ENCODE peak calls at places on chromosomes 6 and 20, in nine cellular contexts. One of them, this sample, is unnamed.

GRCh38 chr6:110560239-110561015 is 84.0 kb upstream of the SLC22A16 start:
- DNase-seq in A549: no peak
- DNase-seq in left ventricle myocardium superior: no peak
- DNase-seq in stimulated activated CD4-positive, alpha-beta T cell treated with anti-CD3 and anti-CD28 coated beads, Interleukin-4, amount 100 ng/mL, for 48 hours: no peak
- DNase-seq in lung: no peak
- DNase-seq in SW480: no peak
- DNase-seq in KG1: peak
- DNase-seq in NCI-H2081: no peak
- DNase-seq in amygdala: no peak
- DNase-seq in this sample: no peak

GRCh38 chr6:78268591-78268990 is 598.8 kb upstream of the IRAK1BP1 start:
- DNase-seq in A549: no peak
- DNase-seq in left ventricle myocardium superior: no peak
- DNase-seq in stimulated activated CD4-positive, alpha-beta T cell treated with anti-CD3 and anti-CD28 coated beads, Interleukin-4, amount 100 ng/mL, for 48 hours: no peak
- DNase-seq in lung: no peak
- DNase-seq in SW480: no peak
- DNase-seq in KG1: no peak
- DNase-seq in NCI-H2081: no peak
- DNase-seq in amygdala: no peak
- DNase-seq in this sample: no peak

GRCh38 chr6:38375341-38375740 is 264.4 kb downstream of the BTBD9 start:
- DNase-seq in A549: no peak
- DNase-seq in left ventricle myocardium superior: no peak
- DNase-seq in stimulated activated CD4-positive, alpha-beta T cell treated with anti-CD3 and anti-CD28 coated beads, Interleukin-4, amount 100 ng/mL, for 48 hours: no peak
- DNase-seq in lung: no peak
- DNase-seq in SW480: no peak
- DNase-seq in KG1: no peak
- DNase-seq in NCI-H2081: no peak
- DNase-seq in amygdala: no peak
- DNase-seq in this sample: no peak

GRCh38 chr6:131778134-131778533 is 29.7 kb upstream of the ENPP1 start:
- DNase-seq in A549: no peak
- DNase-seq in left ventricle myocardium superior: no peak
- DNase-seq in stimulated activated CD4-positive, alpha-beta T cell treated with anti-CD3 and anti-CD28 coated beads, Interleukin-4, amount 100 ng/mL, for 48 hours: no peak
- DNase-seq in lung: no peak
- DNase-seq in SW480: no peak
- DNase-seq in KG1: no peak
- DNase-seq in NCI-H2081: no peak
- DNase-seq in amygdala: no peak
- DNase-seq in this sample: no peak

GRCh38 chr6:2385584-2385983 is 140.2 kb upstream of the GMDS start:
- DNase-seq in A549: no peak
- DNase-seq in left ventricle myocardium superior: no peak
- DNase-seq in stimulated activated CD4-positive, alpha-beta T cell treated with anti-CD3 and anti-CD28 coated beads, Interleukin-4, amount 100 ng/mL, for 48 hours: no peak
- DNase-seq in lung: no peak
- DNase-seq in SW480: no peak
- DNase-seq in KG1: no peak
- DNase-seq in NCI-H2081: no peak
- DNase-seq in amygdala: no peak
- DNase-seq in this sample: no peak

GRCh38 chr6:112037783-112038216 is 16.1 kb upstream of the CCN6 start:
- DNase-seq in A549: peak
- DNase-seq in left ventricle myocardium superior: peak
- DNase-seq in stimulated activated CD4-positive, alpha-beta T cell treated with anti-CD3 and anti-CD28 coated beads, Interleukin-4, amount 100 ng/mL, for 48 hours: no peak
- DNase-seq in lung: no peak
- DNase-seq in SW480: peak
- DNase-seq in KG1: no peak
- DNase-seq in NCI-H2081: no peak
- DNase-seq in amygdala: peak
- DNase-seq in this sample: peak

GRCh38 chr6:5580736-5581568 is 319.6 kb downstream of the FARS2 start:
- DNase-seq in A549: no peak
- DNase-seq in left ventricle myocardium superior: no peak
- DNase-seq in stimulated activated CD4-positive, alpha-beta T cell treated with anti-CD3 and anti-CD28 coated beads, Interleukin-4, amount 100 ng/mL, for 48 hours: no peak
- DNase-seq in lung: no peak
- DNase-seq in SW480: no peak
- DNase-seq in KG1: no peak
- DNase-seq in NCI-H2081: peak
- DNase-seq in amygdala: no peak
- DNase-seq in this sample: no peak

GRCh38 chr20:57620999-57621398 is 773 bp upstream of the ZBP1 start:
- DNase-seq in A549: no peak
- DNase-seq in left ventricle myocardium superior: no peak
- DNase-seq in stimulated activated CD4-positive, alpha-beta T cell treated with anti-CD3 and anti-CD28 coated beads, Interleukin-4, amount 100 ng/mL, for 48 hours: no peak
- DNase-seq in lung: no peak
- DNase-seq in SW480: no peak
- DNase-seq in KG1: no peak
- DNase-seq in NCI-H2081: no peak
- DNase-seq in amygdala: no peak
- DNase-seq in this sample: no peak

GRCh38 chr6:22756365-22756764 is 187.0 kb downstream of the HDGFL1 start:
- DNase-seq in A549: no peak
- DNase-seq in left ventricle myocardium superior: no peak
- DNase-seq in stimulated activated CD4-positive, alpha-beta T cell treated with anti-CD3 and anti-CD28 coated beads, Interleukin-4, amount 100 ng/mL, for 48 hours: no peak
- DNase-seq in lung: no peak
- DNase-seq in SW480: peak
- DNase-seq in KG1: no peak
- DNase-seq in NCI-H2081: no peak
- DNase-seq in amygdala: no peak
- DNase-seq in this sample: no peak

GRCh38 chr6:17240803-17241500 is 40.2 kb upstream of the RBM24 start:
- DNase-seq in A549: no peak
- DNase-seq in left ventricle myocardium superior: no peak
- DNase-seq in stimulated activated CD4-positive, alpha-beta T cell treated with anti-CD3 and anti-CD28 coated beads, Interleukin-4, amount 100 ng/mL, for 48 hours: no peak
- DNase-seq in lung: no peak
- DNase-seq in SW480: no peak
- DNase-seq in KG1: no peak
- DNase-seq in NCI-H2081: no peak
- DNase-seq in amygdala: no peak
- DNase-seq in this sample: no peak

GRCh38 chr6:116392158-116393032 is 21.6 kb downstream of the DSE start:
- DNase-seq in A549: no peak
- DNase-seq in left ventricle myocardium superior: no peak
- DNase-seq in stimulated activated CD4-positive, alpha-beta T cell treated with anti-CD3 and anti-CD28 coated beads, Interleukin-4, amount 100 ng/mL, for 48 hours: no peak
- DNase-seq in lung: no peak
- DNase-seq in SW480: no peak
- DNase-seq in KG1: no peak
- DNase-seq in NCI-H2081: no peak
- DNase-seq in amygdala: no peak
- DNase-seq in this sample: no peak

GRCh38 chr6:119297049-119297448 is 52.5 kb downstream of the MAN1A1 start:
- DNase-seq in A549: no peak
- DNase-seq in left ventricle myocardium superior: no peak
- DNase-seq in stimulated activated CD4-positive, alpha-beta T cell treated with anti-CD3 and anti-CD28 coated beads, Interleukin-4, amount 100 ng/mL, for 48 hours: no peak
- DNase-seq in lung: no peak
- DNase-seq in SW480: no peak
- DNase-seq in KG1: no peak
- DNase-seq in NCI-H2081: no peak
- DNase-seq in amygdala: no peak
- DNase-seq in this sample: no peak

GRCh38 chr6:136685540-136686108 is 106.7 kb downstream of the MAP3K5 start:
- DNase-seq in A549: no peak
- DNase-seq in left ventricle myocardium superior: no peak
- DNase-seq in stimulated activated CD4-positive, alpha-beta T cell treated with anti-CD3 and anti-CD28 coated beads, Interleukin-4, amount 100 ng/mL, for 48 hours: no peak
- DNase-seq in lung: no peak
- DNase-seq in SW480: no peak
- DNase-seq in KG1: no peak
- DNase-seq in NCI-H2081: no peak
- DNase-seq in amygdala: no peak
- DNase-seq in this sample: no peak

GRCh38 chr6:148358196-148358785 is 15.7 kb downstream of the SASH1 start:
- DNase-seq in A549: no peak
- DNase-seq in left ventricle myocardium superior: no peak
- DNase-seq in stimulated activated CD4-positive, alpha-beta T cell treated with anti-CD3 and anti-CD28 coated beads, Interleukin-4, amount 100 ng/mL, for 48 hours: no peak
- DNase-seq in lung: peak
- DNase-seq in SW480: no peak
- DNase-seq in KG1: no peak
- DNase-seq in NCI-H2081: no peak
- DNase-seq in amygdala: no peak
- DNase-seq in this sample: peak

GRCh38 chr6:144413418-144413817 is 128.3 kb downstream of the UTRN start:
- DNase-seq in A549: peak
- DNase-seq in left ventricle myocardium superior: no peak
- DNase-seq in stimulated activated CD4-positive, alpha-beta T cell treated with anti-CD3 and anti-CD28 coated beads, Interleukin-4, amount 100 ng/mL, for 48 hours: no peak
- DNase-seq in lung: no peak
- DNase-seq in SW480: peak
- DNase-seq in KG1: no peak
- DNase-seq in NCI-H2081: no peak
- DNase-seq in amygdala: no peak
- DNase-seq in this sample: no peak

GRCh38 chr6:68343901-68344300 is 291.2 kb upstream of the ADGRB3 start:
- DNase-seq in A549: peak
- DNase-seq in left ventricle myocardium superior: no peak
- DNase-seq in stimulated activated CD4-positive, alpha-beta T cell treated with anti-CD3 and anti-CD28 coated beads, Interleukin-4, amount 100 ng/mL, for 48 hours: no peak
- DNase-seq in lung: no peak
- DNase-seq in SW480: peak
- DNase-seq in KG1: peak
- DNase-seq in NCI-H2081: peak
- DNase-seq in amygdala: no peak
- DNase-seq in this sample: no peak

GRCh38 chr20:3311623-3312022 is 72.6 kb upstream of the SLC4A11 start:
- DNase-seq in A549: no peak
- DNase-seq in left ventricle myocardium superior: peak
- DNase-seq in stimulated activated CD4-positive, alpha-beta T cell treated with anti-CD3 and anti-CD28 coated beads, Interleukin-4, amount 100 ng/mL, for 48 hours: no peak
- DNase-seq in lung: no peak
- DNase-seq in SW480: no peak
- DNase-seq in KG1: no peak
- DNase-seq in NCI-H2081: no peak
- DNase-seq in amygdala: no peak
- DNase-seq in this sample: no peak

GRCh38 chr6:39669117-39669690 is 56.0 kb downstream of the KIF6 start:
- DNase-seq in A549: no peak
- DNase-seq in left ventricle myocardium superior: no peak
- DNase-seq in stimulated activated CD4-positive, alpha-beta T cell treated with anti-CD3 and anti-CD28 coated beads, Interleukin-4, amount 100 ng/mL, for 48 hours: no peak
- DNase-seq in lung: no peak
- DNase-seq in SW480: no peak
- DNase-seq in KG1: no peak
- DNase-seq in NCI-H2081: no peak
- DNase-seq in amygdala: no peak
- DNase-seq in this sample: no peak

GRCh38 chr6:35669441-35669776 is 19.3 kb downstream of the FKBP5 start:
- DNase-seq in A549: no peak
- DNase-seq in left ventricle myocardium superior: no peak
- DNase-seq in stimulated activated CD4-positive, alpha-beta T cell treated with anti-CD3 and anti-CD28 coated beads, Interleukin-4, amount 100 ng/mL, for 48 hours: no peak
- DNase-seq in lung: no peak
- DNase-seq in SW480: no peak
- DNase-seq in KG1: no peak
- DNase-seq in NCI-H2081: no peak
- DNase-seq in amygdala: no peak
- DNase-seq in this sample: no peak

GRCh38 chr20:34768105-34768504 is 57.3 kb downstream of the NCOA6 start:
- DNase-seq in A549: no peak
- DNase-seq in left ventricle myocardium superior: no peak
- DNase-seq in stimulated activated CD4-positive, alpha-beta T cell treated with anti-CD3 and anti-CD28 coated beads, Interleukin-4, amount 100 ng/mL, for 48 hours: no peak
- DNase-seq in lung: no peak
- DNase-seq in SW480: no peak
- DNase-seq in KG1: no peak
- DNase-seq in NCI-H2081: no peak
- DNase-seq in amygdala: no peak
- DNase-seq in this sample: no peak

GRCh38 chr6:165826487-165827189 is 163.6 kb upstream of the PDE10A start:
- DNase-seq in A549: no peak
- DNase-seq in left ventricle myocardium superior: no peak
- DNase-seq in stimulated activated CD4-positive, alpha-beta T cell treated with anti-CD3 and anti-CD28 coated beads, Interleukin-4, amount 100 ng/mL, for 48 hours: no peak
- DNase-seq in lung: no peak
- DNase-seq in SW480: no peak
- DNase-seq in KG1: no peak
- DNase-seq in NCI-H2081: no peak
- DNase-seq in amygdala: no peak
- DNase-seq in this sample: no peak

GRCh38 chr6:18053071-18053475 is 65.6 kb upstream of the KIF13A start:
- DNase-seq in A549: no peak
- DNase-seq in left ventricle myocardium superior: no peak
- DNase-seq in stimulated activated CD4-positive, alpha-beta T cell treated with anti-CD3 and anti-CD28 coated beads, Interleukin-4, amount 100 ng/mL, for 48 hours: no peak
- DNase-seq in lung: peak
- DNase-seq in SW480: no peak
- DNase-seq in KG1: no peak
- DNase-seq in NCI-H2081: no peak
- DNase-seq in amygdala: no peak
- DNase-seq in this sample: no peak

GRCh38 chr20:25587536-25587935 is 2.2 kb upstream of the NINL start:
- DNase-seq in A549: no peak
- DNase-seq in left ventricle myocardium superior: no peak
- DNase-seq in stimulated activated CD4-positive, alpha-beta T cell treated with anti-CD3 and anti-CD28 coated beads, Interleukin-4, amount 100 ng/mL, for 48 hours: no peak
- DNase-seq in lung: no peak
- DNase-seq in SW480: no peak
- DNase-seq in KG1: no peak
- DNase-seq in NCI-H2081: no peak
- DNase-seq in amygdala: no peak
- DNase-seq in this sample: no peak

GRCh38 chr20:43849496-43850197 is 65.0 kb upstream of the TOX2 start:
- DNase-seq in A549: peak
- DNase-seq in left ventricle myocardium superior: no peak
- DNase-seq in stimulated activated CD4-positive, alpha-beta T cell treated with anti-CD3 and anti-CD28 coated beads, Interleukin-4, amount 100 ng/mL, for 48 hours: no peak
- DNase-seq in lung: peak
- DNase-seq in SW480: peak
- DNase-seq in KG1: no peak
- DNase-seq in NCI-H2081: no peak
- DNase-seq in amygdala: no peak
- DNase-seq in this sample: peak

GRCh38 chr6:38460216-38460615 is 179.5 kb downstream of the BTBD9 start:
- DNase-seq in A549: no peak
- DNase-seq in left ventricle myocardium superior: no peak
- DNase-seq in stimulated activated CD4-positive, alpha-beta T cell treated with anti-CD3 and anti-CD28 coated beads, Interleukin-4, amount 100 ng/mL, for 48 hours: no peak
- DNase-seq in lung: no peak
- DNase-seq in SW480: peak
- DNase-seq in KG1: no peak
- DNase-seq in NCI-H2081: no peak
- DNase-seq in amygdala: no peak
- DNase-seq in this sample: no peak

GRCh38 chr6:73695619-73696421 is at the start of gene CD109:
- DNase-seq in A549: peak
- DNase-seq in left ventricle myocardium superior: peak
- DNase-seq in stimulated activated CD4-positive, alpha-beta T cell treated with anti-CD3 and anti-CD28 coated beads, Interleukin-4, amount 100 ng/mL, for 48 hours: peak
- DNase-seq in lung: peak
- DNase-seq in SW480: peak
- DNase-seq in KG1: peak
- DNase-seq in NCI-H2081: peak
- DNase-seq in amygdala: no peak
- DNase-seq in this sample: no peak

GRCh38 chr6:144346719-144347446 is 61.7 kb downstream of the UTRN start:
- DNase-seq in A549: peak
- DNase-seq in left ventricle myocardium superior: no peak
- DNase-seq in stimulated activated CD4-positive, alpha-beta T cell treated with anti-CD3 and anti-CD28 coated beads, Interleukin-4, amount 100 ng/mL, for 48 hours: no peak
- DNase-seq in lung: no peak
- DNase-seq in SW480: peak
- DNase-seq in KG1: no peak
- DNase-seq in NCI-H2081: no peak
- DNase-seq in amygdala: no peak
- DNase-seq in this sample: no peak

GRCh38 chr20:53934421-53935352 is 135.7 kb downstream of the BCAS1 start:
- DNase-seq in A549: peak
- DNase-seq in left ventricle myocardium superior: no peak
- DNase-seq in stimulated activated CD4-positive, alpha-beta T cell treated with anti-CD3 and anti-CD28 coated beads, Interleukin-4, amount 100 ng/mL, for 48 hours: no peak
- DNase-seq in lung: no peak
- DNase-seq in SW480: no peak
- DNase-seq in KG1: peak
- DNase-seq in NCI-H2081: no peak
- DNase-seq in amygdala: no peak
- DNase-seq in this sample: no peak

GRCh38 chr6:39887692-39888450 is 46.4 kb downstream of the MOCS1 start:
- DNase-seq in A549: peak
- DNase-seq in left ventricle myocardium superior: peak
- DNase-seq in stimulated activated CD4-positive, alpha-beta T cell treated with anti-CD3 and anti-CD28 coated beads, Interleukin-4, amount 100 ng/mL, for 48 hours: no peak
- DNase-seq in lung: peak
- DNase-seq in SW480: no peak
- DNase-seq in KG1: no peak
- DNase-seq in NCI-H2081: no peak
- DNase-seq in amygdala: peak
- DNase-seq in this sample: peak

GRCh38 chr6:32840604-32841246 is 2.2 kb upstream of the TAP2 start:
- DNase-seq in A549: no peak
- DNase-seq in left ventricle myocardium superior: no peak
- DNase-seq in stimulated activated CD4-positive, alpha-beta T cell treated with anti-CD3 and anti-CD28 coated beads, Interleukin-4, amount 100 ng/mL, for 48 hours: no peak
- DNase-seq in lung: no peak
- DNase-seq in SW480: no peak
- DNase-seq in KG1: no peak
- DNase-seq in NCI-H2081: no peak
- DNase-seq in amygdala: no peak
- DNase-seq in this sample: no peak

GRCh38 chr20:63226020-63226943 is 9.4 kb upstream of the BIRC7 start:
- DNase-seq in A549: peak
- DNase-seq in left ventricle myocardium superior: peak
- DNase-seq in stimulated activated CD4-positive, alpha-beta T cell treated with anti-CD3 and anti-CD28 coated beads, Interleukin-4, amount 100 ng/mL, for 48 hours: no peak
- DNase-seq in lung: no peak
- DNase-seq in SW480: no peak
- DNase-seq in KG1: no peak
- DNase-seq in NCI-H2081: no peak
- DNase-seq in amygdala: no peak
- DNase-seq in this sample: no peak